ENCODE peak calls at places on chromosome 1, in nine cellular contexts. One of them, this sample, is unnamed.

GRCh38 chr1:100213141-100213540 is 35.1 kb upstream of the LRRC39 start:
- DNase-seq in HT1080: no peak
- DNase-seq in COR-L47: no peak
- DNase-seq in naive thymus-derived CD4-positive, alpha-beta T cell: no peak
- DNase-seq in T47D: no peak
- DNase-seq in mammary epithelial cell: no peak
- DNase-seq in Daoy: no peak
- DNase-seq in T-helper 22 cell: no peak
- DNase-seq in BJ: no peak
- DNase-seq in this sample: no peak

GRCh38 chr1:67627336-67627735 is 57.7 kb upstream of the GADD45A start:
- DNase-seq in HT1080: no peak
- DNase-seq in COR-L47: no peak
- DNase-seq in naive thymus-derived CD4-positive, alpha-beta T cell: no peak
- DNase-seq in T47D: no peak
- DNase-seq in mammary epithelial cell: peak
- DNase-seq in Daoy: no peak
- DNase-seq in T-helper 22 cell: no peak
- DNase-seq in BJ: no peak
- DNase-seq in this sample: no peak

GRCh38 chr1:88883156-88883555 is 8.2 kb downstream of the GTF2B start:
- DNase-seq in HT1080: no peak
- DNase-seq in COR-L47: no peak
- DNase-seq in naive thymus-derived CD4-positive, alpha-beta T cell: no peak
- DNase-seq in T47D: no peak
- DNase-seq in mammary epithelial cell: no peak
- DNase-seq in Daoy: no peak
- DNase-seq in T-helper 22 cell: no peak
- DNase-seq in BJ: no peak
- DNase-seq in this sample: no peak

GRCh38 chr1:55833452-55834160 is 618.4 kb upstream of the USP24 start:
- DNase-seq in HT1080: no peak
- DNase-seq in COR-L47: peak
- DNase-seq in naive thymus-derived CD4-positive, alpha-beta T cell: no peak
- DNase-seq in T47D: no peak
- DNase-seq in mammary epithelial cell: peak
- DNase-seq in Daoy: peak
- DNase-seq in T-helper 22 cell: no peak
- DNase-seq in BJ: peak
- DNase-seq in this sample: no peak

GRCh38 chr1:47558601-47559593 is 121.1 kb downstream of the FOXD2 start:
- DNase-seq in HT1080: peak
- DNase-seq in COR-L47: peak
- DNase-seq in naive thymus-derived CD4-positive, alpha-beta T cell: no peak
- DNase-seq in T47D: peak
- DNase-seq in mammary epithelial cell: no peak
- DNase-seq in Daoy: peak
- DNase-seq in T-helper 22 cell: no peak
- DNase-seq in BJ: no peak
- DNase-seq in this sample: no peak

GRCh38 chr1:93908394-93909145 is 660 bp downstream of the GCLM start:
- DNase-seq in HT1080: peak
- DNase-seq in COR-L47: no peak
- DNase-seq in naive thymus-derived CD4-positive, alpha-beta T cell: peak
- DNase-seq in T47D: peak
- DNase-seq in mammary epithelial cell: peak
- DNase-seq in Daoy: peak
- DNase-seq in T-helper 22 cell: peak
- DNase-seq in BJ: no peak
- DNase-seq in this sample: no peak

GRCh38 chr1:201362906-201363305 is 14.6 kb downstream of the TNNT2 start:
- DNase-seq in HT1080: no peak
- DNase-seq in COR-L47: no peak
- DNase-seq in naive thymus-derived CD4-positive, alpha-beta T cell: no peak
- DNase-seq in T47D: no peak
- DNase-seq in mammary epithelial cell: no peak
- DNase-seq in Daoy: no peak
- DNase-seq in T-helper 22 cell: no peak
- DNase-seq in BJ: no peak
- DNase-seq in this sample: no peak

GRCh38 chr1:10510520-10511493 is 36.1 kb downstream of the PEX14 start:
- DNase-seq in HT1080: peak
- DNase-seq in COR-L47: no peak
- DNase-seq in naive thymus-derived CD4-positive, alpha-beta T cell: peak
- DNase-seq in T47D: peak
- DNase-seq in mammary epithelial cell: peak
- DNase-seq in Daoy: peak
- DNase-seq in T-helper 22 cell: peak
- DNase-seq in BJ: peak
- DNase-seq in this sample: no peak

GRCh38 chr1:220217383-220217988 is 54.8 kb downstream of the RAB3GAP2 start:
- DNase-seq in HT1080: peak
- DNase-seq in COR-L47: no peak
- DNase-seq in naive thymus-derived CD4-positive, alpha-beta T cell: no peak
- DNase-seq in T47D: peak
- DNase-seq in mammary epithelial cell: no peak
- DNase-seq in Daoy: peak
- DNase-seq in T-helper 22 cell: no peak
- DNase-seq in BJ: no peak
- DNase-seq in this sample: no peak

GRCh38 chr1:115314111-115314510 is 23.9 kb downstream of the NGF start:
- DNase-seq in HT1080: no peak
- DNase-seq in COR-L47: no peak
- DNase-seq in naive thymus-derived CD4-positive, alpha-beta T cell: no peak
- DNase-seq in T47D: no peak
- DNase-seq in mammary epithelial cell: no peak
- DNase-seq in Daoy: no peak
- DNase-seq in T-helper 22 cell: no peak
- DNase-seq in BJ: no peak
- DNase-seq in this sample: no peak

GRCh38 chr1:160083968-160084770 is 2.8 kb downstream of the KCNJ9 start:
- DNase-seq in HT1080: no peak
- DNase-seq in COR-L47: peak
- DNase-seq in naive thymus-derived CD4-positive, alpha-beta T cell: peak
- DNase-seq in T47D: peak
- DNase-seq in mammary epithelial cell: peak
- DNase-seq in Daoy: peak
- DNase-seq in T-helper 22 cell: peak
- DNase-seq in BJ: no peak
- DNase-seq in this sample: peak

GRCh38 chr1:22491995-22492726 is 40.5 kb downstream of the ZBTB40 start:
- DNase-seq in HT1080: no peak
- DNase-seq in COR-L47: no peak
- DNase-seq in naive thymus-derived CD4-positive, alpha-beta T cell: no peak
- DNase-seq in T47D: no peak
- DNase-seq in mammary epithelial cell: no peak
- DNase-seq in Daoy: no peak
- DNase-seq in T-helper 22 cell: no peak
- DNase-seq in BJ: no peak
- DNase-seq in this sample: no peak